ENCODE peak calls at places on chromosomes 4 and X, in five cellular contexts. Q, G, I, D and U are unnamed samples.

GRCh38 chr4:8030121-8030781 is 90.6 kb upstream of the AFAP1 start:
- DNase-seq in G (peak), I (peak), Q (no peak), D (no peak), U (no peak)

GRCh38 chr4:147638365-147638764 is 21.2 kb downstream of the TMEM184C start:
- DNase-seq in I (no peak), G (no peak), Q (no peak), D (no peak), U (no peak)

GRCh38 chr4:184268574-184269160 is 51.0 kb upstream of the ENPP6 start:
- DNase-seq in G (no peak), D (peak), I (no peak), Q (no peak), U (no peak)

GRCh38 chr4:9954468-9954867 is 66.8 kb downstream of the SLC2A9 start:
- DNase-seq in I (no peak), D (no peak), Q (no peak), G (no peak), U (no peak)

GRCh38 chr4:11299016-11299415 is 129.7 kb downstream of the HS3ST1 start:
- DNase-seq in I (no peak), G (no peak), Q (no peak), D (no peak), U (no peak)

GRCh38 chr4:185504098-185505047 is 30.9 kb downstream of the PDLIM3 start:
- DNase-seq in Q (peak), D (peak), I (peak), G (no peak), U (peak)

GRCh38 chr4:180932365-180933001 is 1310.7 kb upstream of the TENM3 start:
- DNase-seq in Q (no peak), I (no peak), G (no peak), D (peak), U (no peak)

GRCh38 chr4:72935462-72935861 is 134.1 kb downstream of the COX18 start:
- DNase-seq in D (no peak), Q (no peak), G (no peak), I (no peak), U (no peak)

GRCh38 chr4:101954975-101955678 is 164.6 kb downstream of the BANK1 start:
- DNase-seq in D (no peak), I (no peak), Q (no peak), G (no peak), U (no peak)

GRCh38 chr4:112855058-112855457 is 194.4 kb upstream of the ANK2 start:
- DNase-seq in G (no peak), D (peak), I (no peak), Q (no peak), U (no peak)

GRCh38 chrX:2829066-2829430 is 318 bp downstream of the GYG2 start:
- DNase-seq in G (no peak), I (no peak), Q (no peak), D (no peak), U (no peak)

GRCh38 chr4:15938182-15938581 is 358 bp downstream of the FGFBP1 start:
- DNase-seq in G (peak), D (no peak), Q (no peak), I (peak), U (no peak)

GRCh38 chrX:65488496-65488895 is 46.1 kb downstream of the LAS1L start:
- DNase-seq in I (no peak), D (peak), G (no peak), Q (no peak), U (no peak)

GRCh38 chr4:140136509-140136908 is 17.5 kb downstream of the MAML3 start:
- DNase-seq in I (peak), Q (no peak), D (no peak), G (peak), U (no peak)

GRCh38 chr4:4704267-4704666 is 155.2 kb upstream of the MSX1 start:
- DNase-seq in G (no peak), Q (no peak), D (peak), I (no peak), U (no peak)

GRCh38 chr4:154349829-154350228 is 141.8 kb downstream of the DCHS2 start:
- DNase-seq in Q (peak), D (peak), I (peak), G (no peak), U (no peak)

GRCh38 chr4:140099993-140100392 is 54.0 kb downstream of the MAML3 start:
- DNase-seq in I (no peak), Q (no peak), D (no peak), G (no peak), U (peak)

GRCh38 chrX:3728454-3728853 is 15.0 kb upstream of the PRKX start:
- DNase-seq in Q (peak), D (peak), G (no peak), I (no peak), U (no peak)

GRCh38 chrX:97639526-97639925 is 755.8 kb downstream of the RPA4 start:
- DNase-seq in I (no peak), G (no peak), D (no peak), Q (no peak), U (no peak)

GRCh38 chr4:82394896-82395295 is 21.1 kb upstream of the HNRNPD start:
- DNase-seq in D (no peak), G (peak), Q (no peak), I (peak), U (no peak)

GRCh38 chrX:69088171-69088938 is 76.9 kb downstream of the PJA1 start:
- DNase-seq in I (no peak), D (peak), Q (no peak), G (no peak), U (no peak)

GRCh38 chr4:113113151-113113550 is 63.7 kb downstream of the ANK2 start:
- DNase-seq in G (no peak), I (no peak), D (no peak), Q (no peak), U (no peak)

GRCh38 chrX:108036298-108036973 is 8.4 kb upstream of the VSIG1 start:
- DNase-seq in I (peak), D (peak), Q (peak), G (peak), U (no peak)

GRCh38 chr4:70365479-70365878 is 4.9 kb downstream of the SMR3A start:
- DNase-seq in D (no peak), G (no peak), I (peak), Q (no peak), U (no peak)